ENCODE peak calls at places on chromosomes 12 and 14, in seven cellular contexts. X is cardiac muscle cell; B is heart left ventricle; Q is CD8-positive, alpha-beta T cell; V is tibial artery; S is fibroblast of the aortic adventitia; W is psoas muscle. R is an unnamed sample.

GRCh38 chr12:113875681-113876080 is 90.4 kb downstream of the RBM19 start:
- DNase-seq in X (peak), V (no peak), Q (no peak), B (no peak), W (no peak), S (no peak), R (no peak)

GRCh38 chr12:103442822-103443221 is 52.9 kb downstream of the C12orf42 start:
- DNase-seq in W (no peak), Q (no peak), X (no peak), V (no peak), B (no peak), S (no peak), R (no peak)

GRCh38 chr12:96094201-96094600 is 58.8 kb upstream of the LTA4H start:
- DNase-seq in S (no peak), V (no peak), W (no peak), B (peak), Q (no peak), X (no peak), R (no peak)

GRCh38 chr14:100653409-100653808 is 66.2 kb upstream of the BEGAIN start:
- DNase-seq in W (no peak), B (no peak), V (no peak), Q (peak), X (no peak), S (no peak), R (no peak)

GRCh38 chr14:64685364-64686130 is 18.7 kb upstream of the PLEKHG3 start:
- DNase-seq in V (no peak), Q (no peak), W (no peak), B (no peak), S (no peak), X (no peak), R (no peak)

GRCh38 chr12:48266826-48267225 is 63.7 kb upstream of the OR10AD1 start:
- DNase-seq in S (no peak), V (no peak), W (no peak), X (no peak), B (no peak), Q (no peak), R (no peak)

GRCh38 chr12:1204581-1205121 is 213.6 kb downstream of the ERC1 start:
- DNase-seq in V (no peak), Q (no peak), W (no peak), S (peak), B (no peak), X (peak), R (peak)

GRCh38 chr12:71045781-71046180 is 112.0 kb downstream of the TSPAN8 start:
- DNase-seq in B (no peak), S (peak), W (no peak), V (no peak), X (peak), Q (no peak), R (peak)

GRCh38 chr12:100956311-100956852 is 161.8 kb downstream of the ANO4 start:
- DNase-seq in W (no peak), B (no peak), Q (no peak), X (peak), S (peak), V (no peak), R (no peak)

GRCh38 chr14:60079723-60080122 is 12.0 kb upstream of the PCNX4 start:
- DNase-seq in B (no peak), Q (no peak), W (no peak), S (no peak), V (no peak), X (no peak), R (no peak)

DNA sequence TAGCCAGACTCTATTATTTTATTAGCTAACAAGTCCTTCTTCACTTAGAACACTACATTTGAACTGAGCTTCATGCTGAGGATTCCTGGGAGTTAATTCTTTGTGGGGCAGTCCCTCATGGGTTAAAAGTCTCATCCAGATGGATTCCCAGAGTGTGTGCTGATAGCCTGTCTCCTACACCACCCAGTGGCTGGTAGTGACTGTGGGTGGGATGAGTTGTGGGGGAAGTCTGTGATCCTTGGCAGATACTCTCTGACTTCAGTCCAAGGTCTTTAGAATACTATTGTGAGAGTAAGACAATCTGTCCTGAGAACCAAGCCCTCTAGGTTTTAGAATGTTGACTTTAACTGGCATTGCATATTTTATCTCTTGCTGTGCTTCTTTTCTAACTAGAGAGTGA is 37.2 kb downstream of the AKAP6 start:
- DNase-seq in Q (no peak), W (no peak), B (peak), X (peak), S (peak), V (no peak), R (no peak)
- TF ChIP-seq CTCF in Q (no peak), W (no peak), B (no peak), X (no peak), S (peak), V (no peak), R (no peak)

DNA sequence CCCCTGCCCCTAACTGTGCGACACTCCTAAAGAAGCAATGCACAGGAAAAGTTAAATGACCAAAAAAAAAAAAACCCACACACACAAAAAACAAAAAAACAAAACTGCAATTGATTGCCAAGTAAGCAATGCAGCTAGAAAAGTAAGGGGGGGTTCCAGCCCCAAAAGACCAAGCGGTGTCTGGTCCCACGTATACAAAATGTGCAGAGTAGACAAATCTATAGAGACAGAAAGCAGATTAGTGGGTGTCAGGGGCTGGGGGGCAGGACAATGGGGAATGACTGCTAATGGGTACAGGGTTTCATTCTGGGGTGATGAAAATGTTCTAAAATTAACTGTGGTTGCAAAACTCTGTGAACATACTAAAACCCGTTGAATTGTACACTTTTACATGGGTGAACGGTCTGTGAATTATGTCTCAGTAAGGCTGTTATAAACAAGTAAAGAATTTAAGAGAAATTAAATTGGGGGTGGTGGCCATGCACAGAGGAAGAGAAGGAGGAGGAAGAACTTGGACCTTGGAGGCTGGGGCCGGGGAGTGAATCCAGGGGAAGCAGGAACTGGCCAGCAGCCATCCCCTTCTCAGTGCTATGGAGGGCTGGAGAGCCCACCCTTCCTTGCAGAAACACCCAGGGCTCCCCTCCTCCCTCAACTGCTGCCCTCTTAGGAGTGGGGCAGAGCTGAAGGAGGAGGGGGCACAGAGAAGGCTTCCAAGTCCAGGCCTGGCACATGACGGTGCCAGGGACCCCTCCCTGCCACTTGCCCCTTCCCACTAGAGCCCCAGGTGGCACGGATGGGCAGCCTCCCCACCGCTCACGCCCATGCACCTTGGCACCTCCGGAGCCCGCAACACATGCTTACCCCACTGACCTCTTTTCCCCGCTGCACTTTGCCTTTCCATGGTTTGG is 45.4 kb downstream of the KDM2B start:
- DNase-seq in B (no peak), X (no peak), W (no peak), V (no peak), Q (no peak), S (no peak), R (no peak)
- H3K4me3 ChIP-seq in B (peak), X (no peak), W (peak), V (peak), Q (peak), S (peak), R (peak)

GRCh38 chr14:95382747-95383146 is 63.0 kb upstream of the CLMN start:
- DNase-seq in X (no peak), V (no peak), B (no peak), Q (no peak), S (no peak), W (no peak), R (no peak)
- TF ChIP-seq CTCF in X (no peak), V (no peak), B (no peak), Q (no peak), S (no peak), W (no peak), R (no peak)

GRCh38 chr12:120136093-120136770 is 19.7 kb upstream of the RAB35 start:
- DNase-seq in X (no peak), W (no peak), V (no peak), Q (no peak), S (no peak), B (no peak), R (no peak)

GRCh38 chr12:120139958-120140357 is 23.4 kb upstream of the RAB35 start:
- DNase-seq in V (no peak), B (no peak), S (no peak), Q (no peak), X (no peak), W (no peak), R (peak)

GRCh38 chr12:120138366-120138765 is 21.8 kb upstream of the RAB35 start:
- DNase-seq in V (no peak), W (no peak), Q (no peak), X (no peak), B (no peak), S (no peak), R (no peak)

GRCh38 chr12:120140603-120141002 is 24.1 kb upstream of the RAB35 start:
- DNase-seq in V (no peak), X (no peak), S (no peak), W (no peak), Q (no peak), B (no peak), R (no peak)

GRCh38 chr12:120137833-120138232 is 21.3 kb upstream of the RAB35 start:
- DNase-seq in W (no peak), Q (no peak), B (no peak), V (no peak), X (no peak), S (no peak), R (no peak)
- H3K4me3 ChIP-seq in W (no peak), Q (no peak), B (no peak), V (no peak), X (no peak), S (no peak), R (no peak)

GRCh38 chr12:72560370-72560769 is 288.2 kb downstream of the TRHDE start:
- DNase-seq in S (no peak), B (no peak), V (no peak), W (no peak), Q (no peak), X (no peak), R (no peak)
- TF ChIP-seq CTCF in S (no peak), B (no peak), V (no peak), W (no peak), Q (no peak), X (no peak), R (no peak)

GRCh38 chr14:73140924-73141323 is 4.6 kb downstream of the PSEN1 start:
- DNase-seq in V (no peak), B (no peak), S (no peak), X (no peak), W (no peak), Q (no peak), R (no peak)

GRCh38 chr14:73133795-73134194 is 2.5 kb upstream of the PSEN1 start:
- DNase-seq in W (no peak), X (no peak), B (no peak), V (no peak), S (no peak), Q (no peak), R (no peak)

GRCh38 chr14:73136387-73137221 is at the start of gene PSEN1:
- DNase-seq in Q (peak), V (peak), W (peak), S (peak), X (peak), B (peak), R (peak)

DNA sequence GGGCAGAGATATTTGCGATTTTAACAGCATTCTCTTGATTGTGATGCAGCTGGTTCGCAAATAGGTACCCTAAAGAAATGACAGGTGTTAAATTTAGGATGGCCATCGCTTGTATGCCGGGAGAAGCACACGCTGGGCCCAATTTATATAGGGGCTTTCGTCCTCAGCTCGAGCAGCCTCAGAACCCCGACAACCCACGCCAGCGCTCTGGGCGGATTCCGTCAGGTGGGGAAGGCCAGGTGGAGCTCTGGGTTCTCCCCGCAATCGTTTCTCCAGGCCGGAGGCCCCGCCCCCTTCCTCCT is 271 bp upstream of the PSEN1 start:
- DNase-seq in V (no peak), B (no peak), X (no peak), W (no peak), Q (no peak), S (peak), R (peak)
- H3K4me3 ChIP-seq in V (peak), B (peak), X (peak), W (peak), Q (peak), S (peak), R (peak)

DNA sequence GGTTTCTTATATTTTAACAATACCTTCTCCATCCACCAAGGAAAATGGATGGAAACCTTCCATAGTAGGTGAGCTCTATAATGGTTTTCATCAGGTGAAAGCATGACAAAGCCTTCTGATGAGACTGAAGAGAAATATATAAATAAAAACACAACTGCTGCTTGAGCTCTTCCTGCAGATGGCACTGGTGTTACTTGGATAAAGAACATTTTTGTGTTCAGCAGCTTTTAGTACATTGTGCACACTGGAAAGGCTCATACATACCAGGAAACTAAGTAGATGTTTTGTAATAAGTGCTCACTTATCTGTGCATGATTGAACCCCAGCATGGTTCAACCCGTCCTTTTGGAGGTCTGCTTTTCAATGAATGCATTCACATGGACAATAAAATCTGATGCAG is 357.3 kb upstream of the MIS18BP1 start:
- DNase-seq in X (no peak), S (no peak), Q (no peak), V (no peak), W (no peak), B (no peak), R (peak)
- TF ChIP-seq CTCF in X (no peak), S (no peak), Q (no peak), V (no peak), W (no peak), B (no peak), R (no peak)